ENCODE peak calls at places on chromosome 12, in nine cellular contexts. One of them, this sample, is unnamed. For H3K36me3, the result is how much of the 10 kb centered on the place peaks cover.

GRCh38 chr12:62259311-62259992 is 752 bp upstream of the USP15 start:
- DNase-seq in hepatocyte: peak
- DNase-seq in suprapubic skin: no peak
- DNase-seq in ovary: no peak
- DNase-seq in neural progenitor cell: no peak
- DNase-seq in H7: no peak
- DNase-seq in naive thymus-derived CD4-positive, alpha-beta T cell: no peak
- DNase-seq in Caco-2: peak
- DNase-seq in RWPE2: no peak
- DNase-seq in this sample: no peak

GRCh38 chr12:19287302-19287701 is 152.0 kb upstream of the AEBP2 start:
- DNase-seq in suprapubic skin: no peak
- DNase-seq in ovary: no peak
- DNase-seq in RWPE2: no peak
- DNase-seq in H7: no peak
- DNase-seq in hepatocyte: no peak
- DNase-seq in Caco-2: no peak
- DNase-seq in neural progenitor cell: no peak
- DNase-seq in naive thymus-derived CD4-positive, alpha-beta T cell: no peak
- DNase-seq in this sample: no peak

GRCh38 chr12:39638840-39639239 is 19.2 kb upstream of the ABCD2 start:
- DNase-seq in ovary: no peak
- DNase-seq in RWPE2: no peak
- DNase-seq in hepatocyte: no peak
- DNase-seq in suprapubic skin: no peak
- DNase-seq in H7: no peak
- DNase-seq in neural progenitor cell: no peak
- DNase-seq in Caco-2: no peak
- DNase-seq in naive thymus-derived CD4-positive, alpha-beta T cell: no peak
- DNase-seq in this sample: no peak

GRCh38 chr12:50058743-50059312 is 1.4 kb downstream of the ASIC1 start:
- DNase-seq in Caco-2: no peak
- DNase-seq in naive thymus-derived CD4-positive, alpha-beta T cell: peak
- DNase-seq in RWPE2: peak
- DNase-seq in H7: no peak
- DNase-seq in suprapubic skin: no peak
- DNase-seq in neural progenitor cell: no peak
- DNase-seq in hepatocyte: no peak
- DNase-seq in ovary: no peak
- DNase-seq in this sample: no peak

GRCh38 chr12:63078911-63079310 is 72.1 kb downstream of the AVPR1A start:
- DNase-seq in RWPE2: no peak
- DNase-seq in naive thymus-derived CD4-positive, alpha-beta T cell: no peak
- DNase-seq in ovary: no peak
- DNase-seq in hepatocyte: no peak
- DNase-seq in Caco-2: no peak
- DNase-seq in H7: no peak
- DNase-seq in suprapubic skin: no peak
- DNase-seq in neural progenitor cell: peak
- DNase-seq in this sample: no peak

GRCh38 chr12:104495786-104496185 is 39.0 kb downstream of the CHST11 start:
- DNase-seq in hepatocyte: no peak
- DNase-seq in naive thymus-derived CD4-positive, alpha-beta T cell: no peak
- DNase-seq in H7: no peak
- DNase-seq in Caco-2: no peak
- DNase-seq in ovary: no peak
- DNase-seq in suprapubic skin: no peak
- DNase-seq in neural progenitor cell: no peak
- DNase-seq in RWPE2: no peak
- DNase-seq in this sample: no peak

GRCh38 chr12:53219116-53219955 is 12.3 kb upstream of the ITGB7 start:
- DNase-seq in neural progenitor cell: no peak
- DNase-seq in Caco-2: no peak
- DNase-seq in hepatocyte: peak
- DNase-seq in suprapubic skin: no peak
- DNase-seq in ovary: peak
- DNase-seq in RWPE2: no peak
- DNase-seq in naive thymus-derived CD4-positive, alpha-beta T cell: peak
- DNase-seq in H7: no peak
- DNase-seq in this sample: peak

GRCh38 chr12:40559865-40560264 is 132.4 kb upstream of the CNTN1 start:
- DNase-seq in Caco-2: no peak
- DNase-seq in naive thymus-derived CD4-positive, alpha-beta T cell: no peak
- DNase-seq in ovary: no peak
- DNase-seq in hepatocyte: no peak
- DNase-seq in RWPE2: no peak
- DNase-seq in H7: no peak
- DNase-seq in suprapubic skin: no peak
- DNase-seq in neural progenitor cell: no peak
- DNase-seq in this sample: peak

GRCh38 chr12:77352941-77353340 is 287.6 kb upstream of the E2F7 start:
- DNase-seq in H7: no peak
- DNase-seq in naive thymus-derived CD4-positive, alpha-beta T cell: no peak
- DNase-seq in RWPE2: no peak
- DNase-seq in Caco-2: no peak
- DNase-seq in hepatocyte: no peak
- DNase-seq in neural progenitor cell: no peak
- DNase-seq in ovary: no peak
- DNase-seq in suprapubic skin: no peak
- DNase-seq in this sample: no peak

GRCh38 chr12:4449862-4450222 is 4.2 kb upstream of the FGF6 start:
- DNase-seq in suprapubic skin: no peak
- DNase-seq in ovary: no peak
- DNase-seq in neural progenitor cell: no peak
- DNase-seq in RWPE2: no peak
- DNase-seq in naive thymus-derived CD4-positive, alpha-beta T cell: no peak
- DNase-seq in Caco-2: no peak
- DNase-seq in H7: peak
- DNase-seq in hepatocyte: no peak
- DNase-seq in this sample: no peak

GRCh38 chr12:49909826-49910225 is 6.1 kb upstream of the FAIM2 start:
- DNase-seq in hepatocyte: peak
- DNase-seq in neural progenitor cell: peak
- DNase-seq in H7: peak
- DNase-seq in Caco-2: no peak
- DNase-seq in suprapubic skin: peak
- DNase-seq in RWPE2: peak
- DNase-seq in naive thymus-derived CD4-positive, alpha-beta T cell: no peak
- DNase-seq in ovary: no peak
- DNase-seq in this sample: no peak

GRCh38 chr12:109893250-109893995 is 6.7 kb upstream of the TCHP start:
- DNase-seq in suprapubic skin: no peak
- DNase-seq in hepatocyte: no peak
- DNase-seq in neural progenitor cell: no peak
- DNase-seq in ovary: no peak
- DNase-seq in RWPE2: no peak
- DNase-seq in H7: no peak
- DNase-seq in naive thymus-derived CD4-positive, alpha-beta T cell: no peak
- DNase-seq in Caco-2: no peak
- DNase-seq in this sample: no peak

GRCh38 chr12:106304001-106304421 is 1.5 kb downstream of the TCP11L2 start:
- DNase-seq in RWPE2: no peak
- DNase-seq in ovary: peak
- DNase-seq in hepatocyte: peak
- DNase-seq in naive thymus-derived CD4-positive, alpha-beta T cell: peak
- DNase-seq in H7: no peak
- DNase-seq in Caco-2: no peak
- DNase-seq in suprapubic skin: no peak
- DNase-seq in neural progenitor cell: peak
- DNase-seq in this sample: no peak

GRCh38 chr12:34399631-34400422 is 377.5 kb downstream of the ALG10 start:
- DNase-seq in H7: peak
- DNase-seq in suprapubic skin: peak
- DNase-seq in hepatocyte: peak
- DNase-seq in ovary: peak
- DNase-seq in RWPE2: peak
- DNase-seq in neural progenitor cell: no peak
- DNase-seq in naive thymus-derived CD4-positive, alpha-beta T cell: no peak
- DNase-seq in Caco-2: peak
- DNase-seq in this sample: no peak

GRCh38 chr12:59182660-59183455 is 262.6 kb upstream of the LRIG3 start:
- DNase-seq in hepatocyte: no peak
- DNase-seq in naive thymus-derived CD4-positive, alpha-beta T cell: no peak
- DNase-seq in neural progenitor cell: no peak
- DNase-seq in ovary: no peak
- DNase-seq in RWPE2: no peak
- DNase-seq in suprapubic skin: no peak
- DNase-seq in H7: no peak
- DNase-seq in Caco-2: no peak
- DNase-seq in this sample: no peak

GRCh38 chr12:53048033-53048779 is 1.7 kb upstream of the TNS2 start:
- DNase-seq in suprapubic skin: no peak
- DNase-seq in H7: peak
- DNase-seq in neural progenitor cell: peak
- DNase-seq in naive thymus-derived CD4-positive, alpha-beta T cell: no peak
- DNase-seq in RWPE2: peak
- DNase-seq in Caco-2: peak
- DNase-seq in hepatocyte: peak
- DNase-seq in ovary: peak
- DNase-seq in this sample: no peak

GRCh38 chr12:3154006-3154405 is 76.8 kb downstream of the TSPAN9 start:
- DNase-seq in Caco-2: no peak
- DNase-seq in ovary: no peak
- DNase-seq in RWPE2: no peak
- DNase-seq in neural progenitor cell: no peak
- DNase-seq in naive thymus-derived CD4-positive, alpha-beta T cell: no peak
- DNase-seq in hepatocyte: no peak
- DNase-seq in suprapubic skin: no peak
- DNase-seq in H7: no peak
- DNase-seq in this sample: no peak

GRCh38 chr12:109804820-109805761 is 28.1 kb downstream of the TRPV4 start:
- DNase-seq in H7: peak
- DNase-seq in RWPE2: peak
- DNase-seq in Caco-2: peak
- DNase-seq in naive thymus-derived CD4-positive, alpha-beta T cell: peak
- DNase-seq in suprapubic skin: peak
- DNase-seq in ovary: peak
- DNase-seq in hepatocyte: peak
- DNase-seq in neural progenitor cell: peak
- DNase-seq in this sample: peak

GRCh38 chr12:88624911-88625310 is 44.6 kb upstream of the KITLG start:
- DNase-seq in hepatocyte: no peak
- DNase-seq in H7: no peak
- DNase-seq in ovary: no peak
- DNase-seq in suprapubic skin: no peak
- DNase-seq in naive thymus-derived CD4-positive, alpha-beta T cell: no peak
- DNase-seq in neural progenitor cell: no peak
- DNase-seq in Caco-2: no peak
- DNase-seq in RWPE2: no peak
- DNase-seq in this sample: no peak

GRCh38 chr12:39341179-39341578 is 101.7 kb downstream of the KIF21A start:
- DNase-seq in Caco-2: no peak
- DNase-seq in hepatocyte: no peak
- DNase-seq in neural progenitor cell: no peak
- DNase-seq in ovary: no peak
- DNase-seq in H7: no peak
- DNase-seq in RWPE2: no peak
- DNase-seq in suprapubic skin: no peak
- DNase-seq in naive thymus-derived CD4-positive, alpha-beta T cell: no peak
- DNase-seq in this sample: no peak

GRCh38 chr12:72288911-72289310 is 16.7 kb downstream of the TRHDE start:
- DNase-seq in ovary: no peak
- DNase-seq in Caco-2: no peak
- DNase-seq in suprapubic skin: no peak
- DNase-seq in naive thymus-derived CD4-positive, alpha-beta T cell: no peak
- DNase-seq in H7: no peak
- DNase-seq in hepatocyte: no peak
- DNase-seq in RWPE2: no peak
- DNase-seq in neural progenitor cell: no peak
- DNase-seq in this sample: no peak

GRCh38 chr12:95266250-95266649 is 48.6 kb downstream of the VEZT start:
- DNase-seq in Caco-2: no peak
- DNase-seq in hepatocyte: no peak
- DNase-seq in RWPE2: no peak
- DNase-seq in ovary: no peak
- DNase-seq in naive thymus-derived CD4-positive, alpha-beta T cell: no peak
- DNase-seq in H7: no peak
- DNase-seq in suprapubic skin: no peak
- DNase-seq in neural progenitor cell: no peak
- DNase-seq in this sample: no peak
- H3K36me3 ChIP-seq in Caco-2: under half
- H3K36me3 ChIP-seq in hepatocyte: under half
- H3K36me3 ChIP-seq in RWPE2: half or more
- H3K36me3 ChIP-seq in ovary: under half
- H3K36me3 ChIP-seq in naive thymus-derived CD4-positive, alpha-beta T cell: under half
- H3K36me3 ChIP-seq in H7: under half
- H3K36me3 ChIP-seq in suprapubic skin: under half
- H3K36me3 ChIP-seq in neural progenitor cell: under half
- H3K36me3 ChIP-seq in this sample: under half

GRCh38 chr12:130916251-130916911 is 37.3 kb upstream of the ADGRD1 start:
- DNase-seq in hepatocyte: peak
- DNase-seq in neural progenitor cell: peak
- DNase-seq in naive thymus-derived CD4-positive, alpha-beta T cell: no peak
- DNase-seq in suprapubic skin: peak
- DNase-seq in Caco-2: peak
- DNase-seq in RWPE2: no peak
- DNase-seq in H7: peak
- DNase-seq in ovary: peak
- DNase-seq in this sample: peak
- H3K4me3 ChIP-seq in hepatocyte: no peak
- H3K4me3 ChIP-seq in neural progenitor cell: peak
- H3K4me3 ChIP-seq in naive thymus-derived CD4-positive, alpha-beta T cell: no peak
- H3K4me3 ChIP-seq in suprapubic skin: peak
- H3K4me3 ChIP-seq in Caco-2: no peak
- H3K4me3 ChIP-seq in RWPE2: no peak
- H3K4me3 ChIP-seq in H7: no peak
- H3K4me3 ChIP-seq in ovary: peak
- H3K4me3 ChIP-seq in this sample: peak

GRCh38 chr12:47750229-47750798 is 8.4 kb downstream of the RAPGEF3 start:
- DNase-seq in H7: no peak
- DNase-seq in Caco-2: no peak
- DNase-seq in hepatocyte: no peak
- DNase-seq in naive thymus-derived CD4-positive, alpha-beta T cell: no peak
- DNase-seq in ovary: no peak
- DNase-seq in RWPE2: peak
- DNase-seq in neural progenitor cell: no peak
- DNase-seq in suprapubic skin: no peak
- DNase-seq in this sample: no peak
- H3K36me3 ChIP-seq in H7: under half
- H3K36me3 ChIP-seq in Caco-2: under half
- H3K36me3 ChIP-seq in hepatocyte: under half
- H3K36me3 ChIP-seq in naive thymus-derived CD4-positive, alpha-beta T cell: under half
- H3K36me3 ChIP-seq in ovary: under half
- H3K36me3 ChIP-seq in RWPE2: under half
- H3K36me3 ChIP-seq in neural progenitor cell: under half
- H3K36me3 ChIP-seq in suprapubic skin: under half
- H3K36me3 ChIP-seq in this sample: under half

DNA sequence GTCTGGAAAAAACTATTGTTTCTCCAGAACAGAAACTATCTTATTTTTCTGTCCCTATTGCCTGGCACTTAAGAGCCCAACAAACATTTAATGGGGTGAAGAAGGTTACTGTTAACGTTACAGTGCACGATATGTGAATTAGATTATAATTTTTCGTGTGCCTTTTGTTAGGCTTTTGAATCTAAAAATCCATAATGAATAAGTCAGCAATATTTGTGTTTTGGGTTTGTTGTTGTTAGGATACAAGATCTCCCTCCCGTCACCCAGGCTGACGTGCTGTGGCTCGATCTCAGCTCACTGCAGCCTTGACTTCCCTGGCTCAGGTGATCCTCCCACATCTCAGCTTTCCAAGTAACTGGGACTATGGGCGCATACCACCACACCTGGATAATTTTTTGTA is 7.9 kb downstream of the METAP2 start:
- DNase-seq in Caco-2: no peak
- DNase-seq in hepatocyte: no peak
- DNase-seq in RWPE2: no peak
- DNase-seq in H7: no peak
- DNase-seq in naive thymus-derived CD4-positive, alpha-beta T cell: no peak
- DNase-seq in ovary: no peak
- DNase-seq in suprapubic skin: no peak
- DNase-seq in neural progenitor cell: no peak
- DNase-seq in this sample: no peak
- H3K4me3 ChIP-seq in Caco-2: no peak
- H3K4me3 ChIP-seq in hepatocyte: no peak
- H3K4me3 ChIP-seq in RWPE2: no peak
- H3K4me3 ChIP-seq in H7: no peak
- H3K4me3 ChIP-seq in naive thymus-derived CD4-positive, alpha-beta T cell: no peak
- H3K4me3 ChIP-seq in ovary: no peak
- H3K4me3 ChIP-seq in suprapubic skin: no peak
- H3K4me3 ChIP-seq in neural progenitor cell: no peak
- H3K4me3 ChIP-seq in this sample: no peak